ENCODE peak calls at places on chromosomes 13 and 19, in eight cellular contexts. X, S, J, C, I, T, N and D are unnamed samples.

GRCh38 chr19:47824396-47824795 is 2.7 kb downstream of the CRX start:
- DNase-seq in X (no peak), S (no peak), J (no peak), C (no peak), I (no peak), T (no peak), N (no peak), D (no peak)

GRCh38 chr13:50456111-50456510 is 387.4 kb downstream of the DLEU7 start:
- DNase-seq in X (no peak), S (no peak), J (no peak), C (no peak), I (no peak), T (no peak), N (no peak), D (no peak)

GRCh38 chr19:42420055-42420544 is 7.1 kb downstream of the LIPE start:
- DNase-seq in X (peak; percentile 58), S (no peak), J (no peak), C (no peak), I (no peak), T (no peak), N (no peak), D (no peak)

GRCh38 chr19:7982651-7983099 is 22.8 kb downstream of the ELAVL1 start:
- DNase-seq in X (no peak), S (no peak), J (no peak), C (peak; percentile 59), I (peak; percentile 19), T (no peak), N (no peak), D (no peak)

GRCh38 chr13:28449826-28450773 is 44.8 kb downstream of the FLT1 start:
- DNase-seq in X (no peak), S (no peak), J (no peak), C (no peak), I (no peak), T (no peak), N (peak; percentile 19), D (peak; percentile 32)

GRCh38 chr19:39247701-39248664 is 673 bp downstream of the IFNL4 start:
- DNase-seq in X (no peak), S (no peak), J (no peak), C (no peak), I (no peak), T (peak; percentile 47), N (no peak), D (no peak)

GRCh38 chr19:4499318-4499717 is 19.0 kb downstream of the PLIN4 start:
- DNase-seq in X (no peak), S (no peak), J (no peak), C (no peak), I (no peak), T (no peak), N (no peak), D (no peak)

GRCh38 chr19:41895745-41896580 is 13.0 kb downstream of the ARHGEF1 start:
- DNase-seq in X (no peak), S (no peak), J (no peak), C (no peak), I (no peak), T (no peak), N (no peak), D (no peak)

GRCh38 chr13:51501096-51501495 is 48.3 kb upstream of the INTS6 start:
- DNase-seq in X (peak; percentile 52), S (no peak), J (no peak), C (no peak), I (no peak), T (no peak), N (no peak), D (no peak)

GRCh38 chr19:10389863-10390262 is 9.5 kb upstream of the TYK2 start:
- DNase-seq in X (no peak), S (no peak), J (no peak), C (no peak), I (no peak), T (no peak), N (no peak), D (no peak)
- TF ChIP-seq CTCF in X (peak; percentile 19), S (peak; percentile 8), J (no peak), C (no peak), I (no peak), T (peak; percentile 27), N (peak; percentile 35), D (peak; percentile 36)

DNA sequence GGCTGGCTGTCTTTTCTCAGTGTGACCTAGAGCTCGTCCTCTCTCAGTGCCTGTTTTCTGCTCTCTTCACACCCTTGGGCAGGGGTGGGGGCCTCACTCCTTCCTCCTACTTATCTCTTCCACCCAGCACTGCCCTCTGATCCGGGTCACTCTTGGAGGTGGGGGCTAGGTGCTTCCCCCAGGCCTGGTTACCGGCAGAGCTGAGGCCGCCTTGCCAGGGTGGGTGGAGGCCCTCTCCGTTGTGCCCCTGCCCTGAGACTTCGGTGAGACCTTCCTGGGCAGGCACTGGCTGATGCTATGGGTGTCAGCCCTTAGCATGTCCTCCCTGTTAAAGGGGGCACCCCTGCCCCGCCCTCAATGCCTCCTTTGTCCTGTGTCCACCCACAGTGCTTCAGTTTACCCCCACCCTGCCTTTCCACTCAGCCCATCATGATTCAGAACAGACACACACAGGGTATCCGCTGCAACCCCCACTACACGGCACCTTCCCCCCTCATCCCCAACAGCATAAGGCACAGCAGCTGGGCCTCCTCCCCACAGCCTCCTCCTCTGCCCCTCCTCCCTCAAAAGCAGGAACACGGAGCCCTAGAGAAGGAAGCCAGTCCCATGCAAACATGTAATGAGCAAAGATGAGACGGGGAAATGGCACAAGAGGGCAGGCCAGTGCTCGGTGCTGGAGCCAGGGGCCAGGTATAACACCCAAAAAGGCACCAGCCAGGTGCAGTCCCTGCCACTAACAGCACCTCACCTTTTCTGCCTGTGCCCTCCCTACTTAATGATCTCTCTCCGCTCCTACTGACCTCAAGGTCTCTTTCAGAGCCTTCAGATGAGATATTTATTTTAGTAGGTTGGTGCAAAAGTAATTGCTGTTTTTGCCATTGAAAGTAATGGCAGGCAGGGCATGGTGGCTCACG is 9.8 kb downstream of the ZGLP1 start:
- DNase-seq in X (no peak), S (no peak), J (no peak), C (no peak), I (no peak), T (no peak), N (no peak), D (no peak)
- H3K4me3 ChIP-seq in X (no peak overlapping the region), S (no peak overlapping the region), J (no peak overlapping the region), C (no peak overlapping the region), I (no peak overlapping the region), T (no peak overlapping the region), N (no peak overlapping the region), D (no peak overlapping the region)

DNA sequence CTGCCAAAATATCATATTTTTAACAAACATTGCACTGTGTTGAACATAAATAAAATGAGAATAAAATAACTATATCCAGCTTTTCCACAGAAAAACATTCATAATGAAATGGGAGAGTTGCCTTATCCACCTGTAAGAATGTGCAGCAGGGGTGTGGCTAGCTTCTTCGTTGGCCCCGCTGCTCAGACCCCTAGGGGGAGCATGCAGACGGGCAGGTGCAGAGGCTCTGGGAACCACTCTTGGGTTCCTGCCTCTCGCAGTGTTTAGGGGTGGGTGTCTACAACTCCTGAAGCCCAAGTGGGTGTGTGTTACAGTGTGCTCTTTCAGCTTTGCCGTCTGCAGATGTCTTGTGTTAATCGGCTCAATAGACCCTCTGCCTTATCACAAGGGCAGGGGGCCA is 121.7 kb downstream of the SLITRK5 start:
- DNase-seq in X (no peak), S (no peak), J (no peak), C (no peak), I (peak; percentile 19), T (no peak), N (no peak), D (no peak)
- TF ChIP-seq CTCF in X (no peak), S (no peak), J (no peak), C (no peak), I (no peak), T (no peak), N (no peak), D (no peak)

GRCh38 chr13:85798999-85799646 is at the start of gene SLITRK6:
- DNase-seq in X (peak; percentile 48), S (no peak), J (no peak), C (no peak), I (no peak), T (peak; percentile 44), N (peak; percentile 47), D (peak; percentile 66)
- H3K4me3 ChIP-seq in X (no peak within 1 kb of the TSS), S (no peak within 1 kb of the TSS), J (no peak within 1 kb of the TSS), C (no peak within 1 kb of the TSS), I (no peak within 1 kb of the TSS), T (no peak within 1 kb of the TSS), N (no peak within 1 kb of the TSS), D (no peak within 1 kb of the TSS)

GRCh38 chr19:1250374-1251232 is 2.2 kb downstream of the MIDN start:
- DNase-seq in X (no peak), S (peak; percentile 76), J (no peak), C (peak; percentile 85), I (peak; percentile 87), T (peak; percentile 88), N (no peak), D (no peak)
- TF ChIP-seq CTCF in X (no peak), S (no peak), J (no peak), C (no peak), I (no peak), T (no peak), N (no peak), D (no peak)

GRCh38 chr19:5632657-5633056 is 9.8 kb downstream of the SAFB start:
- DNase-seq in X (no peak), S (no peak), J (no peak), C (no peak), I (no peak), T (no peak), N (no peak), D (no peak)

GRCh38 chr19:5628470-5628869 is 5.6 kb downstream of the SAFB start:
- DNase-seq in X (peak; percentile 84), S (no peak), J (no peak), C (no peak), I (no peak), T (no peak), N (no peak), D (no peak)

GRCh38 chr19:5628919-5629481 is 6.1 kb downstream of the SAFB start:
- DNase-seq in X (no peak), S (no peak), J (no peak), C (no peak), I (no peak), T (no peak), N (no peak), D (no peak)

GRCh38 chr19:5632241-5632612 is 9.3 kb downstream of the SAFB start:
- DNase-seq in X (no peak), S (no peak), J (no peak), C (no peak), I (no peak), T (no peak), N (no peak), D (no peak)

GRCh38 chr19:5631511-5632240 is 8.8 kb downstream of the SAFB start:
- DNase-seq in X (peak; percentile 35), S (no peak), J (no peak), C (no peak), I (no peak), T (no peak), N (no peak), D (no peak)
- H3K4me3 ChIP-seq in X (no peak overlapping the region), S (no peak overlapping the region), J (no peak overlapping the region), C (no peak overlapping the region), I (no peak overlapping the region), T (no peak overlapping the region), N (no peak overlapping the region), D (no peak overlapping the region)